ENCODE peak calls at places on chromosomes 3 and 15, in eight cellular contexts. Y, O, A, P, U, F, L and J are unnamed samples.

GRCh38 chr3:192888121-192888520 is 29.5 kb downstream of the MB21D2 start:
- DNase-seq in U (no peak), P (no peak), F (no peak), A (no peak), L (no peak), Y (no peak), O (no peak), J (no peak)

GRCh38 chr3:41296556-41296955 is 97.3 kb downstream of the CTNNB1 start:
- DNase-seq in Y (no peak), A (no peak), U (no peak), F (no peak), L (no peak), O (no peak), P (no peak), J (no peak)

GRCh38 chr15:38702178-38702912 is 137.7 kb upstream of the RASGRP1 start:
- DNase-seq in O (no peak), U (no peak), A (no peak), F (no peak), L (no peak), Y (no peak), P (peak), J (no peak)

GRCh38 chr3:169060037-169060436 is 603.5 kb downstream of the MECOM start:
- DNase-seq in P (no peak), F (no peak), Y (no peak), L (no peak), A (no peak), U (no peak), O (peak), J (no peak)

GRCh38 chr15:68411735-68412134 is 20.2 kb downstream of the ITGA11 start:
- DNase-seq in Y (no peak), U (peak), P (no peak), A (peak), F (no peak), L (no peak), O (no peak), J (no peak)

GRCh38 chr3:135997554-135998320 is 32.2 kb downstream of the PPP2R3A start:
- DNase-seq in P (no peak), Y (no peak), U (no peak), L (no peak), O (no peak), A (no peak), F (no peak), J (no peak)

GRCh38 chr3:62882676-62883228 is 7.5 kb upstream of the CADPS start:
- DNase-seq in U (no peak), Y (no peak), L (no peak), O (no peak), F (no peak), P (no peak), A (no peak), J (no peak)

GRCh38 chr3:21188459-21188858 is 562.6 kb downstream of the ZNF385D start:
- DNase-seq in O (no peak), F (no peak), L (no peak), Y (no peak), U (no peak), A (no peak), P (no peak), J (no peak)

GRCh38 chr3:179318876-179319275 is 4.0 kb upstream of the ZNF639 start:
- DNase-seq in U (no peak), F (no peak), O (no peak), Y (no peak), L (no peak), P (no peak), A (no peak), J (no peak)

GRCh38 chr3:124659175-124659574 is 71.1 kb upstream of the UMPS start:
- DNase-seq in P (no peak), U (no peak), L (no peak), O (no peak), F (no peak), A (no peak), Y (no peak), J (no peak)

GRCh38 chr15:35669021-35669420 is 123.1 kb upstream of the DPH6 start:
- DNase-seq in F (no peak), A (no peak), L (no peak), P (no peak), Y (no peak), O (no peak), U (no peak), J (no peak)

GRCh38 chr3:72042397-72043211 is 257.7 kb upstream of the PROK2 start:
- DNase-seq in O (peak), A (no peak), P (no peak), L (no peak), U (no peak), F (no peak), Y (no peak), J (no peak)

GRCh38 chr3:98290916-98291315 is 8.6 kb downstream of the OR5H2 start:
- DNase-seq in Y (no peak), P (no peak), O (no peak), A (no peak), U (no peak), L (no peak), F (no peak), J (no peak)

GRCh38 chr15:73926191-73927002 is at the start of gene LOXL1:
- DNase-seq in U (no peak), Y (peak), L (peak), O (peak), F (peak), A (peak), P (peak), J (peak)

GRCh38 chr3:42751609-42752008 is 21.4 kb downstream of the CCDC13 start:
- DNase-seq in U (peak), A (peak), P (no peak), O (no peak), L (no peak), Y (no peak), F (no peak), J (peak)

GRCh38 chr3:52685285-52685704 is 418 bp downstream of the PBRM1 start:
- DNase-seq in A (peak), L (peak), U (peak), Y (peak), O (no peak), P (peak), F (peak), J (peak)

GRCh38 chr3:52684184-52684583 is 1.5 kb downstream of the PBRM1 start:
- DNase-seq in L (no peak), A (no peak), Y (no peak), U (no peak), F (no peak), O (no peak), P (no peak), J (no peak)

GRCh38 chr3:52688266-52688665 is 2.4 kb downstream of the GNL3 start:
- DNase-seq in P (no peak), A (no peak), Y (no peak), U (no peak), O (no peak), F (no peak), L (no peak), J (no peak)

GRCh38 chr3:52683611-52684010 is 2.1 kb downstream of the PBRM1 start:
- DNase-seq in Y (no peak), F (no peak), P (no peak), L (no peak), A (no peak), U (no peak), O (no peak), J (no peak)

GRCh38 chr3:52685705-52686691 is at the start of the genes GNL3 and PBRM1:
- DNase-seq in L (peak), Y (peak), P (peak), A (peak), F (peak), O (peak), U (peak), J (peak)
- TF ChIP-seq POLR2A in L (peak), Y (peak), P (peak), A (peak), F (peak), O (peak), U (peak), J (peak)

DNA sequence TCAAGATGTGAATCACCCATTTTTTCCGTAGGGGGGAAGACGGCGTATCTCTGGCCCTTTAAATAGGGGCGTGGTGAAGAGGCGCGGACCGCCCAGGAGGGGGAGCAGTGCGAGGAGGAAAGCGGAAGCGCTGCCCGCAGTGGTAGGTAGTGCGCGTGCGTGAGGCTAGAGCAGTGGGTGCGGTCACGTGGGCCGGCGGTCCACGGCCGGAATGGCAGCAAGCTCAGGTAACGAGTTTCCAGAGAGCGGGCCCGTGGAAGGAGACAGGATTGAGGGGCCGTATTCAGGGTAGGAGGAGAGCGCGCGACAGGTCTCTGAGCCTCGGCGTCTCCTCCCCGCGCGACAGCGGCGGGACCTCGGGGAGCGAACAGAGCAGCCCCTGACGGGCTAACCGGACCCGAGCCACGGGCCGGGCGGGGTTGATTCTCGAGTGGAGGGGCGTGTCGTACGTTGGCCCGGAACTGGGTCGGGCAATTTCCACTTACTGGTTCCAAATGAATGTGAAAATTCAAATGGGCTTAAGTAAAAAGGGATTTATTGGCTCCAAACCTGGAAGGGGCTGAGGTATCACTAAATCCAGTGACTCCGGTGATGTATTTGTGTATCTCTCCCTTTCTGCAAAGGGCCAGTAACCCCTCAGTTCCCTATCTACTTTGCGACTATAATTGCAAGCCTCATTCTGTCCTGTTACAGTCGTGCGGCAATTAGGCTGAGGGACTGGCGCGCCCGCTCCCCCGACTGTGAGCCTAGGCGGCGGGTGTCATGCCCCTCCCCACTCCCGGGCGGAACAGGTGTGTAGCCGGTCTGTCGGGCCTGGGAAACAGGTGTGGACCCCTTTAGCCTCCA is at the start of gene VPS8:
- DNase-seq in A (peak), L (peak), O (peak), Y (peak), F (peak), P (peak), U (peak), J (peak)
- TF ChIP-seq POLR2A in A (peak), L (peak), O (peak), Y (peak), F (peak), P (peak), U (no peak), J (peak)

GRCh38 chr3:46995901-46996562 is 16.6 kb downstream of the NBEAL2 start:
- DNase-seq in P (no peak), L (no peak), F (no peak), O (no peak), U (no peak), Y (no peak), A (peak), J (no peak)

GRCh38 chr3:46994801-46995731 is 15.6 kb downstream of the NBEAL2 start:
- DNase-seq in P (no peak), L (no peak), A (peak), F (no peak), O (no peak), Y (no peak), U (no peak), J (no peak)

GRCh38 chr3:46997453-46998091 is 18.1 kb downstream of the NBEAL2 start:
- DNase-seq in L (no peak), F (no peak), O (no peak), A (peak), U (no peak), Y (no peak), P (no peak), J (no peak)

GRCh38 chr3:46998121-46998851 is 18.8 kb downstream of the NBEAL2 start:
- DNase-seq in U (no peak), O (peak), P (peak), L (peak), A (peak), F (peak), Y (peak), J (no peak)

DNA sequence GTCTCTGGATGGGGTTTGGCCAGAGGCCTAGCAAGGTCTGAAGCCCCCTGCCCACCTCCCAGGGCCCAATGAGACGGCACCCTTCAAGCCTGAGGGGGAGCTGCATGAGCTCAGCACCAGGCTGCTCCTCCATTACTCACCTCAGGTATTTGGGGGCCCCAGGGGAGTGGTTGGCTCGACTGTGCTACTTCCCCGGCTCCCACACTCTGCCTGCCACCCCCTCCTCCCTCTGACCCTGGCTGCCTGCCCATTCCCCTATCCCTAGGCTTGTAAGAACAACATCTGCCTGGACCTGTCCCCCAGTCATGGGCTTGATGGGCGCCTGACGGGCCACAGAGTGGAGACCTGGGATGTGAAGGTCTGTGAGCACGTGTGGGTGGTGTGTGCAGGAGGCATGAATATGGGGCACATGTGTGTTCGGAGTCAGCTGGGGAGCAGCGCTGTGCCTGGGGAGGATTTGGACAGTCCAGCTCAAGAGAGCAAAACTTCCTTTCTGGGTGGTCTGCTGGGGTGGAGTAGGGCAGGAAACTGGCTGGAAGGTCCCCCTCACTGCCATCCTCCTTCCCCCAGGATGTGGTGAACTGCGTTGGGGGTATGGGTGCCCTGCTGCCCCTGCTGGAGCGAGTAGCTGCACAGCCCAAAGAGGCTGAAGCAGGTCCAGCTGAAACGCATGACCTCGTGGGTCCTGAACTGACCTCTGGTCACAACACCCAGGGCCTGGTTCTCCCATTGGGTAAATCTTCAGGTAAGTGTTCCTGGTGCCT is 17.4 kb downstream of the NBEAL2 start:
- DNase-seq in O (no peak), Y (no peak), A (peak), F (no peak), L (no peak), P (no peak), U (no peak), J (no peak)
- TF ChIP-seq POLR2A in O (no peak), Y (no peak), A (no peak), F (no peak), L (no peak), P (no peak), U (no peak), J (no peak)

GRCh38 chr3:52534281-52535183 is 875 bp upstream of the NT5DC2 start:
- DNase-seq in F (no peak), A (peak), U (peak), P (no peak), Y (peak), O (peak), L (peak), J (peak)

GRCh38 chr3:52532517-52532837 is 1.2 kb downstream of the NT5DC2 start:
- DNase-seq in A (peak), U (peak), L (peak), Y (peak), P (peak), F (no peak), O (peak), J (peak)

GRCh38 chr3:52532838-52533622 is 627 bp downstream of the NT5DC2 start:
- DNase-seq in Y (peak), O (no peak), A (peak), P (no peak), U (peak), L (peak), F (no peak), J (peak)

GRCh38 chr3:52535411-52536111 is 844 bp upstream of the UQCC5 start:
- DNase-seq in Y (peak), A (peak), U (no peak), L (no peak), O (no peak), F (no peak), P (no peak), J (no peak)

DNA sequence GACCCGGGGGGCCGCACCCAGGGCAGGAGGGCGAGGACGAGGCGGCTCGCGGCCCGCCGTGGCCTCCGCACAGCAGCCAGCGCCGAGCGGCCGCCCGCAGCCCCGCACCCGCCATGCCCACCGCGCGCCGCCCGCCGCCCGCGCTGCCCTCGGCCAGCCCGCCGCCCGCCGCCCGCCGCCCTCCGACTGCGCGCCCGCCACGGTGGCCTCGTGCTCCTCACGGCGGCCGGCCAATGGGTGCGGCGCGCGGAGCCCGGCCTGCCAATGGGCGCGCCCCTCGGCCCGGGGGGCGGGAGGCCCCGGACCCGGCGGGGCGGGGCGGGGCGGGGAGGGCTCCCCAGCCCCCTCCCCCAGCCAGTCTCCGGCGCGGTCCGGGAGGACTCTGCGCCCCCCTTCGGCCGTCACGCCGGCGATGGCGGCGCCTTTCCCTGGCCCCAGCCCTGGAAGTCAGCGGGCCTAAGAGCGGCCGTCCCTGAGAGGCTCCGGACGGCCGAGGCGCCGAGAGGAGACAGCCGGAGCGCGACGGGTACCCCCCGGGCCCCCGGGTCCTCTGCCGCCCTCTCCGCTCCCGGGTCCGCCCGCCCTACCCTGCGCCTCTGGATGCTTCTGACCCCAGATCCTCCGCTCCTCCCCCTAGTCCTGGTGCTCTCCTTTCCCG is at the start of gene NT5DC2:
- DNase-seq in A (peak), P (peak), F (no peak), U (peak), Y (peak), L (peak), O (peak), J (peak)
- TF ChIP-seq POLR2A in A (no peak), P (peak), F (peak), U (no peak), Y (peak), L (no peak), O (no peak), J (no peak)

GRCh38 chr3:118810499-118811035 is 224.1 kb downstream of the IGSF11 start:
- DNase-seq in F (peak), U (no peak), L (no peak), Y (no peak), A (no peak), O (no peak), P (no peak), J (no peak)
- TF ChIP-seq POLR2A in F (no peak), U (no peak), L (no peak), Y (no peak), A (no peak), O (no peak), P (no peak), J (no peak)